ENCODE peak calls at places on chromosomes 12 and 14, in seven cellular contexts. Q, P, T, L, N, O and D are unnamed samples.

GRCh38 chr14:63543826-63544320 is 696 bp upstream of the PPP2R5E start:
- DNase-seq in N (no peak), T (no peak), P (no peak), L (no peak), Q (no peak), O (no peak), D (no peak)

GRCh38 chr12:27177716-27178115 is 66.4 kb upstream of the STK38L start:
- DNase-seq in T (no peak), L (no peak), N (no peak), O (no peak), P (no peak), Q (peak; percentile 52), D (no peak)

GRCh38 chr14:103704708-103705107 is 10.5 kb downstream of the XRCC3 start:
- DNase-seq in Q (peak; percentile 66), T (no peak), P (no peak), O (no peak), N (no peak), L (no peak), D (no peak)

GRCh38 chr12:96462571-96463280 is 26.7 kb upstream of the CFAP54 start:
- DNase-seq in N (no peak), T (no peak), Q (no peak), L (no peak), P (no peak), O (no peak), D (no peak)

GRCh38 chr14:74975059-74975810 is 19.8 kb upstream of the PGF start:
- DNase-seq in P (no peak), Q (no peak), L (no peak), O (peak; percentile 94), N (peak; percentile 47), T (no peak), D (no peak)

GRCh38 chr14:71582705-71583104 is 349.5 kb upstream of the RGS6 start:
- DNase-seq in N (no peak), L (no peak), P (no peak), O (no peak), T (no peak), Q (no peak), D (no peak)

GRCh38 chr14:91985008-91985407 is 37.5 kb upstream of the FBLN5 start:
- DNase-seq in Q (peak; percentile 65), N (no peak), L (no peak), T (no peak), O (no peak), P (no peak), D (no peak)

GRCh38 chr14:23302290-23303225 is at the start of gene PPP1R3E:
- DNase-seq in T (peak; percentile 79), N (peak; percentile 88), L (peak; percentile 61), Q (peak; percentile 60), P (peak; percentile 85), O (peak; percentile 83), D (peak; percentile 83)

GRCh38 chr14:74492413-74493342 is at the start of gene NPC2:
- DNase-seq in T (no peak), P (no peak), L (no peak), N (no peak), O (no peak), Q (peak; percentile 45), D (no peak)

GRCh38 chr12:104480012-104480411 is 23.3 kb downstream of the CHST11 start:
- DNase-seq in Q (no peak), L (no peak), T (no peak), O (no peak), P (no peak), N (no peak), D (no peak)

GRCh38 chr14:77314539-77314938 is 6.1 kb downstream of the POMT2 start:
- DNase-seq in P (no peak), L (no peak), Q (no peak), T (no peak), N (no peak), O (no peak), D (no peak)

GRCh38 chr12:52307836-52308806 is 13.1 kb downstream of the KRT83 start:
- DNase-seq in N (peak; percentile 45), L (peak; percentile 64), Q (peak; percentile 13), P (no peak), O (no peak), T (no peak), D (peak; percentile 78)

GRCh38 chr14:23566782-23567185 is 807 bp downstream of the AP1G2 start:
- DNase-seq in T (no peak), L (no peak), N (no peak), P (no peak), Q (no peak), O (no peak), D (no peak)

GRCh38 chr12:53380797-53381738 is 1.1 kb downstream of the SP1 start:
- DNase-seq in N (peak; percentile 35), T (no peak), O (no peak), L (no peak), Q (peak; percentile 41), P (no peak), D (peak; percentile 47)

GRCh38 chr12:96171905-96172304 is 22.3 kb upstream of the ELK3 start:
- DNase-seq in N (no peak), O (no peak), T (no peak), P (no peak), Q (no peak), L (no peak), D (no peak)

GRCh38 chr14:99741227-99741976 is 51.8 kb upstream of the EML1 start:
- DNase-seq in Q (no peak), T (no peak), P (no peak), L (no peak), N (no peak), O (no peak), D (peak; percentile 14)

GRCh38 chr12:67540920-67541624 is 107.5 kb upstream of the DYRK2 start:
- DNase-seq in Q (no peak), P (no peak), L (no peak), O (no peak), N (no peak), T (no peak), D (no peak)

GRCh38 chr14:29810657-29811056 is 117.0 kb downstream of the PRKD1 start:
- DNase-seq in T (no peak), P (no peak), N (no peak), L (no peak), O (no peak), Q (peak; percentile 22), D (no peak)

GRCh38 chr14:88301381-88301780 is 21.7 kb downstream of the KCNK10 start:
- DNase-seq in T (no peak), L (no peak), N (no peak), Q (no peak), P (no peak), O (no peak), D (no peak)

GRCh38 chr14:33432407-33433023 is 493.8 kb downstream of the NPAS3 start:
- DNase-seq in Q (peak; percentile 43), L (no peak), O (no peak), P (no peak), T (no peak), N (peak; percentile 32), D (no peak)

GRCh38 chr12:13194462-13195110 is 1.9 kb upstream of the EMP1 start:
- DNase-seq in T (no peak), N (no peak), P (no peak), Q (no peak), O (no peak), L (no peak), D (no peak)

GRCh38 chr12:127148318-127148717 is 1118.7 kb upstream of the TMEM132C start:
- DNase-seq in T (no peak), N (no peak), L (no peak), O (no peak), Q (no peak), P (no peak), D (no peak)

GRCh38 chr14:67526676-67527459 is 6.2 kb upstream of the PLEKHH1 start:
- DNase-seq in T (no peak), N (peak; percentile 49), L (no peak), O (no peak), Q (peak; percentile 62), P (no peak), D (no peak)

GRCh38 chr14:80278293-80279037 is 67.2 kb upstream of the DIO2 start:
- DNase-seq in L (no peak), Q (peak; percentile 31), O (no peak), P (no peak), N (no peak), T (no peak), D (no peak)

GRCh38 chr12:91178139-91178561 is 4.5 kb downstream of the DCN start:
- DNase-seq in N (no peak), Q (peak; percentile 51), T (no peak), P (no peak), O (no peak), L (no peak), D (no peak)

GRCh38 chr12:30923057-30923456 is 3.5 kb upstream of the TSPAN11 start:
- DNase-seq in T (no peak), L (no peak), N (no peak), O (no peak), P (no peak), Q (no peak), D (no peak)

GRCh38 chr12:127162307-127162706 is 1104.7 kb upstream of the TMEM132C start:
- DNase-seq in Q (no peak), L (no peak), P (no peak), O (no peak), T (no peak), N (no peak), D (no peak)

GRCh38 chr12:60539592-60539991 is 943.8 kb downstream of the SLC16A7 start:
- DNase-seq in T (no peak), O (no peak), Q (no peak), N (no peak), L (no peak), P (no peak), D (no peak)

GRCh38 chr14:58876613-58877012 is 238.9 kb downstream of the DACT1 start:
- DNase-seq in L (no peak), Q (no peak), T (no peak), O (no peak), N (no peak), P (no peak), D (no peak)

GRCh38 chr14:89207925-89208328 is 209.1 kb downstream of the FOXN3 start:
- DNase-seq in T (no peak), O (no peak), P (no peak), Q (no peak), L (no peak), N (no peak), D (no peak)

GRCh38 chr14:50530794-50531193 is 1.6 kb downstream of the MAP4K5 start:
- DNase-seq in T (no peak), P (no peak), N (no peak), Q (no peak), O (no peak), L (no peak), D (no peak)
- H3K4me1 ChIP-seq in T (peaks cover 7% of the 10 kb centered on the region), P (peaks cover 36% of the 10 kb centered on the region), N (peaks cover 15% of the 10 kb centered on the region), Q (peaks cover 38% of the 10 kb centered on the region), O (peaks cover 28% of the 10 kb centered on the region), L (peaks cover 3% of the 10 kb centered on the region), D (peaks cover 47% of the 10 kb centered on the region)

GRCh38 chr12:33440477-33440876 is 858 bp upstream of the SYT10 start:
- DNase-seq in Q (no peak), O (no peak), T (no peak), L (no peak), P (no peak), N (no peak), D (no peak)
- H3K27me3 ChIP-seq in Q (peaks cover 26% of the 10 kb centered on the region), O (peaks cover 7% of the 10 kb centered on the region), T (no peaks in the 10 kb centered on the region), L (peaks cover 21% of the 10 kb centered on the region), P (peaks cover 11% of the 10 kb centered on the region), N (peaks cover 61% of the 10 kb centered on the region), D (peaks cover 47% of the 10 kb centered on the region)

GRCh38 chr12:124385219-124385969 is 90.5 kb downstream of the RFLNA start:
- DNase-seq in T (no peak), Q (no peak), N (no peak), L (no peak), O (no peak), P (no peak), D (no peak)
- H3K4me1 ChIP-seq in T (peaks cover 9% of the 10 kb centered on the region), Q (peaks cover 77% of the 10 kb centered on the region), N (peaks cover 61% of the 10 kb centered on the region), L (peaks cover 16% of the 10 kb centered on the region), O (peaks cover 71% of the 10 kb centered on the region), P (peaks cover 12% of the 10 kb centered on the region), D (peaks cover 78% of the 10 kb centered on the region)

GRCh38 chr14:60485600-60486251 is at the start of gene C14orf39:
- DNase-seq in N (no peak), L (peak; percentile 56), T (no peak), P (no peak), Q (peak; percentile 34), O (no peak), D (no peak)
- H3K27me3 ChIP-seq in N (peaks cover 62% of the 10 kb centered on the region), L (peaks cover 3% of the 10 kb centered on the region), T (peaks cover 6% of the 10 kb centered on the region), P (peaks cover 29% of the 10 kb centered on the region), Q (peaks cover 69% of the 10 kb centered on the region), O (peaks cover 15% of the 10 kb centered on the region), D (peaks cover 45% of the 10 kb centered on the region)